ENCODE peak calls at places on chromosomes 7 and 10, in eight cellular contexts. One of them, this sample, is unnamed.
A peak's percentile ranks its signal among the peaks of the same experiment; 100 is the strongest.

GRCh38 chr10:118112496-118113125 is 65.9 kb upstream of the RAB11FIP2 start:
- DNase-seq in lower lobe of right lung: no peak
- DNase-seq in heart right ventricle: no peak
- DNase-seq in AG04450: no peak
- DNase-seq in CD4-positive, alpha-beta T cell: no peak
- DNase-seq in body of pancreas: no peak
- DNase-seq in psoas muscle: no peak
- DNase-seq in breast epithelium: no peak
- DNase-seq in this sample: no peak

GRCh38 chr10:68239069-68239468 is 7.2 kb upstream of the ATOH7 start:
- DNase-seq in psoas muscle: no peak
- DNase-seq in body of pancreas: no peak
- DNase-seq in heart right ventricle: no peak
- DNase-seq in lower lobe of right lung: no peak
- DNase-seq in AG04450: no peak
- DNase-seq in breast epithelium: no peak
- DNase-seq in CD4-positive, alpha-beta T cell: no peak
- DNase-seq in this sample: no peak

GRCh38 chr10:114684822-114685209 is 26.7 kb upstream of the ABLIM1 start:
- DNase-seq in psoas muscle: no peak
- DNase-seq in breast epithelium: no peak
- DNase-seq in heart right ventricle: peak; percentile 43
- DNase-seq in CD4-positive, alpha-beta T cell: no peak
- DNase-seq in AG04450: peak; percentile 39
- DNase-seq in body of pancreas: peak; percentile 65
- DNase-seq in lower lobe of right lung: no peak
- DNase-seq in this sample: no peak

GRCh38 chr10:124590216-124591122 is 128.8 kb downstream of the LHPP start:
- DNase-seq in breast epithelium: no peak
- DNase-seq in CD4-positive, alpha-beta T cell: no peak
- DNase-seq in psoas muscle: peak; percentile 10
- DNase-seq in AG04450: no peak
- DNase-seq in lower lobe of right lung: no peak
- DNase-seq in body of pancreas: no peak
- DNase-seq in heart right ventricle: no peak
- DNase-seq in this sample: no peak

GRCh38 chr10:47164800-47165128 is 135.2 kb upstream of the GDF10 start:
- DNase-seq in CD4-positive, alpha-beta T cell: no peak
- DNase-seq in body of pancreas: no peak
- DNase-seq in breast epithelium: no peak
- DNase-seq in psoas muscle: no peak
- DNase-seq in heart right ventricle: no peak
- DNase-seq in lower lobe of right lung: no peak
- DNase-seq in AG04450: no peak
- DNase-seq in this sample: no peak

GRCh38 chr10:75410135-75410787 is 8.7 kb upstream of the ZNF503 start:
- DNase-seq in AG04450: no peak
- DNase-seq in psoas muscle: no peak
- DNase-seq in breast epithelium: no peak
- DNase-seq in CD4-positive, alpha-beta T cell: no peak
- DNase-seq in body of pancreas: no peak
- DNase-seq in lower lobe of right lung: no peak
- DNase-seq in heart right ventricle: peak; percentile 47
- DNase-seq in this sample: no peak

GRCh38 chr10:34576789-34577188 is 238.3 kb downstream of the PARD3 start:
- DNase-seq in breast epithelium: no peak
- DNase-seq in heart right ventricle: no peak
- DNase-seq in AG04450: no peak
- DNase-seq in CD4-positive, alpha-beta T cell: no peak
- DNase-seq in psoas muscle: no peak
- DNase-seq in body of pancreas: no peak
- DNase-seq in lower lobe of right lung: no peak
- DNase-seq in this sample: no peak

GRCh38 chr10:103888113-103888841 is 29.7 kb downstream of the STN1 start:
- DNase-seq in psoas muscle: peak; percentile 75
- DNase-seq in AG04450: peak; percentile 73
- DNase-seq in lower lobe of right lung: no peak
- DNase-seq in breast epithelium: peak; percentile 70
- DNase-seq in body of pancreas: peak; percentile 95
- DNase-seq in heart right ventricle: peak; percentile 64
- DNase-seq in CD4-positive, alpha-beta T cell: peak; percentile 5
- DNase-seq in this sample: peak; percentile 9

GRCh38 chr10:95290446-95290800 is 380 bp downstream of the PDLIM1 start:
- DNase-seq in CD4-positive, alpha-beta T cell: no peak
- DNase-seq in breast epithelium: no peak
- DNase-seq in lower lobe of right lung: no peak
- DNase-seq in body of pancreas: no peak
- DNase-seq in AG04450: no peak
- DNase-seq in heart right ventricle: no peak
- DNase-seq in psoas muscle: no peak
- DNase-seq in this sample: no peak

DNA sequence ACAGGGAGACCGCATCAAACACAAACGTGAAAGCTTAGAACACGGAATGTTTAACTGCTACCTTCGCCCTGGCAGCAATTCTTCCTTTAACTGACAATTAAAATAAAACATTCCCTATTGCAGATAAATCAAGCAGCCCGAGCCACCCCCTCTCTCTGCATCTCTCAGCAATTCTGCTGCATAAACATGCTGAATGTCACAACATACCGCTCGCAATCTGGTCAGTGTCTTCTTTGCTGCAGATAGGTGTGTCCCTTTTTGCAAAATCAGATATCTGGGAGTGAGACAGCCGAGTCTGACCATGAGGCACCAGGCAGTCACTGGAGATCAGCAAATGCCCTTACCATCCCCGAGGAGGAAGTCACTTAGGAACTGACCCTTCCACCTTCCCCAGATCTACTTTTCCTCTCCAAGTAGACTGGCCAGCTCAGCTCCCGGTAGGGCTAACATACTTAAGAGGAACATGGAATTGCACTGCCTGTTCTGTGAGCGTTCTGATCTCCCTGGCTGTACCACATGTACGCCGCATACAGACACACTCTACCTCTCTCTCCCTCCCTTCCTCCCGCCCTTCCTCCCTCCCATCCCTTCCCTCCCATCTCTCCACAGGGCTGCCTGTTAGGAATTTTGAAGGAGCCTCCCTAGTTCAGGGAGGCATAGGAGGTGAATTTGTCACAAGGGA is at the start of gene FRMD4A:
- DNase-seq in heart right ventricle: no peak
- DNase-seq in psoas muscle: no peak
- DNase-seq in lower lobe of right lung: no peak
- DNase-seq in AG04450: no peak
- DNase-seq in CD4-positive, alpha-beta T cell: no peak
- DNase-seq in breast epithelium: no peak
- DNase-seq in body of pancreas: no peak
- DNase-seq in this sample: no peak
- H3K27ac ChIP-seq in heart right ventricle: no peak within 1 kb of the TSS
- H3K27ac ChIP-seq in psoas muscle: no peak within 1 kb of the TSS
- H3K27ac ChIP-seq in lower lobe of right lung: no peak within 1 kb of the TSS
- H3K27ac ChIP-seq in AG04450: no peak within 1 kb of the TSS
- H3K27ac ChIP-seq in CD4-positive, alpha-beta T cell: no peak within 1 kb of the TSS
- H3K27ac ChIP-seq in breast epithelium: no peak within 1 kb of the TSS
- H3K27ac ChIP-seq in body of pancreas: no peak within 1 kb of the TSS
- H3K27ac ChIP-seq in this sample: no peak within 1 kb of the TSS

GRCh38 chr7:42338231-42339222 is 101.5 kb upstream of the GLI3 start:
- DNase-seq in psoas muscle: no peak
- DNase-seq in lower lobe of right lung: no peak
- DNase-seq in CD4-positive, alpha-beta T cell: no peak
- DNase-seq in heart right ventricle: no peak
- DNase-seq in breast epithelium: no peak
- DNase-seq in body of pancreas: no peak
- DNase-seq in AG04450: no peak
- DNase-seq in this sample: no peak

GRCh38 chr7:42337225-42337905 is 100.4 kb upstream of the GLI3 start:
- DNase-seq in lower lobe of right lung: no peak
- DNase-seq in psoas muscle: no peak
- DNase-seq in heart right ventricle: no peak
- DNase-seq in body of pancreas: no peak
- DNase-seq in breast epithelium: no peak
- DNase-seq in AG04450: no peak
- DNase-seq in CD4-positive, alpha-beta T cell: no peak
- DNase-seq in this sample: no peak

DNA sequence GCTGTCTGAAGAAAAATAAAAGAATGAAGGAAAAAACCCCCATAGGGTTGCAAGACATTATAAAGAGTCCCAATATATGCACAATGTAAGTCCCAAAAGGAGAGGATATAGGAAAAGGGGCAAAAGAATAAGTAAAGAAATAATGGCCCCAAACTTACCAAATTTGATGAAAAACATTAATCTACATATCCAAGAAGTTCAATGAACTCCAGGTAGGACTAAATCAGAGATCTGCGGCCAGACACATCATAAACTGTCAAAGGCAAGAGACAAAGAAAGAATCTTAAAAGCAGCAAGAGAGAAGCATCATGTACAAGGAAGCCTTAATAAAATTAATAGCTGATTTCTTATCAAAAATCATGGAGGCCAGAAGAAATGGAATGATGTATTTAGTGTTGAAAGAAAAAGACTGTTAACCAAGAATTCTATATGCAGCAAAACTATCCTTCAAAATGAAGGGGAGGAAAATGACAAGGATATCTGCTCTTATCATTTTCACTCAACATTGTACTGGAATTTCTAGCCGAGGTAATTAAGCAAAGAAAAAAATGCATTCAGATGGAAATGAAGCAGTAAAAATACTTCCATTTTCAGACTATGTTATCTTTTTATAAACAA is 95.7 kb upstream of the GLI3 start:
- DNase-seq in heart right ventricle: no peak
- DNase-seq in CD4-positive, alpha-beta T cell: no peak
- DNase-seq in breast epithelium: no peak
- DNase-seq in lower lobe of right lung: no peak
- DNase-seq in body of pancreas: no peak
- DNase-seq in AG04450: no peak
- DNase-seq in psoas muscle: no peak
- DNase-seq in this sample: no peak
- H3K27ac ChIP-seq in heart right ventricle: no peak overlapping the region
- H3K27ac ChIP-seq in CD4-positive, alpha-beta T cell: no peak overlapping the region
- H3K27ac ChIP-seq in breast epithelium: no peak overlapping the region
- H3K27ac ChIP-seq in lower lobe of right lung: no peak overlapping the region
- H3K27ac ChIP-seq in body of pancreas: no peak overlapping the region
- H3K27ac ChIP-seq in AG04450: no peak overlapping the region
- H3K27ac ChIP-seq in psoas muscle: no peak overlapping the region
- H3K27ac ChIP-seq in this sample: no peak overlapping the region

GRCh38 chr10:79267449-79267848 is 79.8 kb upstream of the PPIF start:
- DNase-seq in heart right ventricle: no peak
- DNase-seq in body of pancreas: no peak
- DNase-seq in breast epithelium: no peak
- DNase-seq in lower lobe of right lung: no peak
- DNase-seq in psoas muscle: no peak
- DNase-seq in AG04450: no peak
- DNase-seq in CD4-positive, alpha-beta T cell: no peak
- DNase-seq in this sample: no peak

GRCh38 chr10:79266543-79267312 is 80.5 kb upstream of the PPIF start:
- DNase-seq in CD4-positive, alpha-beta T cell: no peak
- DNase-seq in lower lobe of right lung: peak; percentile 86
- DNase-seq in heart right ventricle: peak; percentile 82
- DNase-seq in body of pancreas: peak; percentile 50
- DNase-seq in psoas muscle: peak; percentile 77
- DNase-seq in breast epithelium: no peak
- DNase-seq in AG04450: peak; percentile 74
- DNase-seq in this sample: peak; percentile 66

GRCh38 chr10:79264942-79265341 is 82.3 kb upstream of the PPIF start:
- DNase-seq in AG04450: no peak
- DNase-seq in heart right ventricle: peak; percentile 67
- DNase-seq in CD4-positive, alpha-beta T cell: no peak
- DNase-seq in psoas muscle: no peak
- DNase-seq in breast epithelium: peak; percentile 80
- DNase-seq in body of pancreas: peak; percentile 43
- DNase-seq in lower lobe of right lung: no peak
- DNase-seq in this sample: no peak

GRCh38 chr10:79268100-79268670 is 79.1 kb upstream of the PPIF start:
- DNase-seq in psoas muscle: no peak
- DNase-seq in heart right ventricle: no peak
- DNase-seq in CD4-positive, alpha-beta T cell: no peak
- DNase-seq in lower lobe of right lung: no peak
- DNase-seq in body of pancreas: no peak
- DNase-seq in AG04450: no peak
- DNase-seq in breast epithelium: no peak
- DNase-seq in this sample: no peak

GRCh38 chr10:79266092-79266491 is 81.2 kb upstream of the PPIF start:
- DNase-seq in breast epithelium: no peak
- DNase-seq in lower lobe of right lung: no peak
- DNase-seq in CD4-positive, alpha-beta T cell: no peak
- DNase-seq in body of pancreas: no peak
- DNase-seq in heart right ventricle: no peak
- DNase-seq in AG04450: no peak
- DNase-seq in psoas muscle: no peak
- DNase-seq in this sample: no peak
- H3K27ac ChIP-seq in breast epithelium: peak overlapping the region; percentile 89
- H3K27ac ChIP-seq in lower lobe of right lung: peak overlapping the region; percentile 88
- H3K27ac ChIP-seq in CD4-positive, alpha-beta T cell: no peak overlapping the region
- H3K27ac ChIP-seq in body of pancreas: peak overlapping the region; percentile 69
- H3K27ac ChIP-seq in heart right ventricle: peak overlapping the region; percentile 87
- H3K27ac ChIP-seq in AG04450: peak overlapping the region; percentile 93
- H3K27ac ChIP-seq in psoas muscle: peak overlapping the region; percentile 73
- H3K27ac ChIP-seq in this sample: peak overlapping the region; percentile 86

GRCh38 chr7:42242381-42242780 is 5.4 kb upstream of the GLI3 start:
- DNase-seq in psoas muscle: no peak
- DNase-seq in breast epithelium: no peak
- DNase-seq in CD4-positive, alpha-beta T cell: no peak
- DNase-seq in body of pancreas: no peak
- DNase-seq in AG04450: no peak
- DNase-seq in heart right ventricle: no peak
- DNase-seq in lower lobe of right lung: no peak
- DNase-seq in this sample: no peak

GRCh38 chr7:42240416-42240815 is 3.4 kb upstream of the GLI3 start:
- DNase-seq in CD4-positive, alpha-beta T cell: no peak
- DNase-seq in lower lobe of right lung: no peak
- DNase-seq in psoas muscle: no peak
- DNase-seq in heart right ventricle: no peak
- DNase-seq in breast epithelium: no peak
- DNase-seq in body of pancreas: no peak
- DNase-seq in AG04450: no peak
- DNase-seq in this sample: no peak

GRCh38 chr7:42248579-42248978 is 11.6 kb upstream of the GLI3 start:
- DNase-seq in AG04450: no peak
- DNase-seq in psoas muscle: no peak
- DNase-seq in heart right ventricle: no peak
- DNase-seq in CD4-positive, alpha-beta T cell: no peak
- DNase-seq in lower lobe of right lung: no peak
- DNase-seq in body of pancreas: no peak
- DNase-seq in breast epithelium: no peak
- DNase-seq in this sample: no peak

GRCh38 chr7:42247301-42247700 is 10.3 kb upstream of the GLI3 start:
- DNase-seq in body of pancreas: no peak
- DNase-seq in psoas muscle: no peak
- DNase-seq in heart right ventricle: no peak
- DNase-seq in CD4-positive, alpha-beta T cell: no peak
- DNase-seq in AG04450: no peak
- DNase-seq in lower lobe of right lung: no peak
- DNase-seq in breast epithelium: no peak
- DNase-seq in this sample: no peak

GRCh38 chr7:42244828-42245227 is 7.8 kb upstream of the GLI3 start:
- DNase-seq in lower lobe of right lung: no peak
- DNase-seq in CD4-positive, alpha-beta T cell: no peak
- DNase-seq in heart right ventricle: no peak
- DNase-seq in breast epithelium: no peak
- DNase-seq in psoas muscle: no peak
- DNase-seq in AG04450: no peak
- DNase-seq in body of pancreas: no peak
- DNase-seq in this sample: no peak
- H3K27ac ChIP-seq in lower lobe of right lung: no peak overlapping the region
- H3K27ac ChIP-seq in CD4-positive, alpha-beta T cell: no peak overlapping the region
- H3K27ac ChIP-seq in heart right ventricle: no peak overlapping the region
- H3K27ac ChIP-seq in breast epithelium: no peak overlapping the region
- H3K27ac ChIP-seq in psoas muscle: no peak overlapping the region
- H3K27ac ChIP-seq in AG04450: no peak overlapping the region
- H3K27ac ChIP-seq in body of pancreas: no peak overlapping the region
- H3K27ac ChIP-seq in this sample: no peak overlapping the region